ENCODE peak calls at places on chromosomes 4 and X, in five cellular contexts. I is PC-3, Z is DND-41, J is endothelial cell of umbilical vein, X is HCT116. G is an unnamed sample. For H3K36me3, the result is how much of the 10 kb centered on the place peaks cover.

GRCh38 chr4:53591372-53591892 is at the start of gene LNX1:
- DNase-seq in I (peak), Z (no peak), J (no peak), X (peak), G (no peak)

GRCh38 chrX:22575161-22575845 is 302.6 kb downstream of the CBLL2 start:
- DNase-seq in I (peak), Z (no peak), J (no peak), X (no peak), G (no peak)

GRCh38 chr4:951594-952468 is 19.6 kb downstream of the TMEM175 start:
- DNase-seq in I (no peak), Z (no peak), J (no peak), X (no peak), G (no peak)

GRCh38 chr4:18840499-18840898 is 818.9 kb upstream of the LCORL start:
- DNase-seq in I (no peak), Z (no peak), J (no peak), X (no peak), G (no peak)

GRCh38 chr4:53365121-53365485 is 758 bp downstream of the SCFD2 start:
- DNase-seq in I (peak), Z (peak), J (no peak), X (no peak), G (no peak)

GRCh38 chrX:22395372-22395771 is 122.7 kb downstream of the CBLL2 start:
- DNase-seq in I (peak), Z (no peak), J (peak), X (no peak), G (peak)

GRCh38 chrX:48086119-48086518 is 14.7 kb upstream of the ZNF630 start:
- DNase-seq in I (peak), Z (no peak), J (no peak), X (peak), G (no peak)

GRCh38 chr4:89284828-89285227 is 22.8 kb downstream of the GPRIN3 start:
- DNase-seq in I (no peak), Z (no peak), J (no peak), X (no peak), G (no peak)

GRCh38 chr4:102554482-102554881 is 53.3 kb downstream of the NFKB1 start:
- DNase-seq in I (no peak), Z (no peak), J (no peak), X (no peak), G (no peak)

GRCh38 chr4:48112017-48112667 is 21.9 kb downstream of the TXK start:
- DNase-seq in I (peak), Z (no peak), J (no peak), X (no peak), G (peak)

GRCh38 chr4:126710935-126711334 is 921.8 kb upstream of the INTU start:
- DNase-seq in I (peak), Z (no peak), J (no peak), X (no peak), G (no peak)

GRCh38 chr4:3324093-3324815 is 31.4 kb downstream of the RGS12 start:
- DNase-seq in I (no peak), Z (no peak), J (no peak), X (no peak), G (no peak)

GRCh38 chr4:57131849-57132745 is 21.9 kb upstream of the IGFBP7 start:
- DNase-seq in I (peak), Z (no peak), J (peak), X (no peak), G (no peak)

GRCh38 chr4:20323991-20324390 is 72.3 kb downstream of the SLIT2 start:
- DNase-seq in I (no peak), Z (no peak), J (no peak), X (no peak), G (no peak)

GRCh38 chr4:100836929-100837328 is 319.1 kb upstream of the EMCN start:
- DNase-seq in I (no peak), Z (no peak), J (no peak), X (no peak), G (no peak)

GRCh38 chr4:140326395-140326993 is 47.0 kb upstream of the SCOC start:
- DNase-seq in I (peak), Z (peak), J (peak), X (peak), G (peak)

GRCh38 chrX:130539721-130540321 is 138.0 kb downstream of the RBMX2 start:
- DNase-seq in I (peak), Z (peak), J (peak), X (peak), G (peak)

GRCh38 chrX:44054863-44055601 is 81.8 kb upstream of the NDP start:
- DNase-seq in I (no peak), Z (no peak), J (no peak), X (no peak), G (no peak)

GRCh38 chrX:32948130-32948529 is 263.2 kb downstream of the DMD start:
- DNase-seq in I (no peak), Z (no peak), J (no peak), X (no peak), G (no peak)

GRCh38 chr4:123587983-123588494 is 191.4 kb downstream of the SPRY1 start:
- DNase-seq in I (peak), Z (no peak), J (peak), X (peak), G (peak)

GRCh38 chrX:13188731-13189309 is 131.0 kb downstream of the ATXN3L start:
- DNase-seq in I (no peak), Z (no peak), J (no peak), X (no peak), G (no peak)

GRCh38 chrX:19064175-19064574 is 58.1 kb downstream of the ADGRG2 start:
- DNase-seq in I (peak), Z (no peak), J (no peak), X (no peak), G (peak)

GRCh38 chr4:24659241-24659961 is 75.0 kb upstream of the DHX15 start:
- DNase-seq in I (peak), Z (no peak), J (no peak), X (no peak), G (no peak)

GRCh38 chr4:168840988-168841681 is 168.9 kb downstream of the CBR4 start:
- DNase-seq in I (no peak), Z (no peak), J (no peak), X (no peak), G (no peak)

GRCh38 chr4:41158756-41159155 is 55.6 kb downstream of the APBB2 start:
- DNase-seq in I (no peak), Z (no peak), J (no peak), X (no peak), G (no peak)

GRCh38 chr4:173415092-173415491 is 16.2 kb upstream of the SCRG1 start:
- DNase-seq in I (peak), Z (no peak), J (no peak), X (no peak), G (peak)

GRCh38 chr4:70651864-70652506 is 14.3 kb downstream of the JCHAIN start:
- DNase-seq in I (peak), Z (peak), J (peak), X (peak), G (peak)

GRCh38 chrX:16712825-16713155 is 321 bp upstream of the CTPS2 start:
- DNase-seq in I (no peak), Z (no peak), J (peak), X (no peak), G (no peak)

GRCh38 chr4:2252530-2252924 is 9.4 kb downstream of the MXD4 start:
- DNase-seq in I (no peak), Z (peak), J (no peak), X (no peak), G (no peak)

GRCh38 chr4:113355550-113356371 is 306.3 kb downstream of the ANK2 start:
- DNase-seq in I (peak), Z (peak), J (peak), X (peak), G (peak)

GRCh38 chr4:95462946-95463345 is 85.8 kb downstream of the UNC5C start:
- DNase-seq in I (no peak), Z (no peak), J (no peak), X (no peak), G (no peak)

GRCh38 chrX:107450823-107451509 is 1.5 kb downstream of the FRMPD3 start:
- DNase-seq in I (no peak), Z (no peak), J (no peak), X (no peak), G (peak)

GRCh38 chr4:1767770-1768366 is 25.2 kb upstream of the FGFR3 start:
- DNase-seq in I (no peak), Z (no peak), J (peak), X (no peak), G (peak)

GRCh38 chr4:184310171-184310567 is 92.5 kb upstream of the ENPP6 start:
- DNase-seq in I (peak), Z (peak), J (peak), X (no peak), G (no peak)

GRCh38 chr4:18020145-18020670 is 1.3 kb downstream of the LCORL start:
- DNase-seq in I (peak), Z (peak), J (peak), X (no peak), G (peak)

GRCh38 chr4:174600391-174600790 is 78.1 kb upstream of the HPGD start:
- DNase-seq in I (peak), Z (no peak), J (no peak), X (no peak), G (no peak)

GRCh38 chr4:102500371-102501175 is 586 bp upstream of the NFKB1 start:
- DNase-seq in I (peak), Z (no peak), J (peak), X (no peak), G (peak)

GRCh38 chr4:183106839-183107238 is 7.8 kb downstream of the WWC2 start:
- DNase-seq in I (no peak), Z (no peak), J (no peak), X (no peak), G (no peak)

GRCh38 chr4:142416121-142416520 is 430.0 kb downstream of the INPP4B start:
- DNase-seq in I (no peak), Z (no peak), J (peak), X (no peak), G (no peak)

GRCh38 chr4:186765673-186766546 is 42.3 kb upstream of the FAT1 start:
- DNase-seq in I (no peak), Z (no peak), J (no peak), X (peak), G (no peak)

DNA sequence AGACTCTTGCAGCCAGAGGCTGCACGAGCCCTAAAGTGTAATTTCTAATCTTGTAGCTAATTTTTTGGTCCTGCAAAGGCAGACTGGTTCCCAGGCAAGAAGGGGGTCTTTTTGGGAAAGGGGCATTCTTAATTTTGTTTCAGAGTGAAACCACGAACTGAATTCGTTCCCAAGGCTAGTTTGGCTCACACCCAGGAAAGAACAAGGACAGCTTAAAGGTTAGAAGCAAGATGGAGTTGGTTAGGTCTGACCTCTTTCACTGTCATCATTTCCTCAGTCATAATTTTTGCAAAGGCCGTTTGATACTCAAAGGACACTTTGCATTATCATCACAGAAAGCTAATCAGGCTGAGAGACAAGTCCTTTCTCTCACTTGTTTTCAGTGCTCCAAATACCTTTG is 30.9 kb downstream of the XG start:
- DNase-seq in I (no peak), Z (no peak), J (no peak), X (no peak), G (no peak)
- H3K27ac ChIP-seq in I (no peak), Z (no peak), J (no peak), X (no peak), G (no peak)

GRCh38 chr4:162408309-162408708 is 244.5 kb upstream of the FSTL5 start:
- DNase-seq in I (no peak), Z (no peak), J (no peak), X (no peak), G (no peak)

GRCh38 chr4:162406637-162407370 is 243.0 kb upstream of the FSTL5 start:
- DNase-seq in I (peak), Z (no peak), J (no peak), X (no peak), G (no peak)

GRCh38 chr4:162409048-162409447 is 245.2 kb upstream of the FSTL5 start:
- DNase-seq in I (no peak), Z (no peak), J (no peak), X (no peak), G (no peak)

DNA sequence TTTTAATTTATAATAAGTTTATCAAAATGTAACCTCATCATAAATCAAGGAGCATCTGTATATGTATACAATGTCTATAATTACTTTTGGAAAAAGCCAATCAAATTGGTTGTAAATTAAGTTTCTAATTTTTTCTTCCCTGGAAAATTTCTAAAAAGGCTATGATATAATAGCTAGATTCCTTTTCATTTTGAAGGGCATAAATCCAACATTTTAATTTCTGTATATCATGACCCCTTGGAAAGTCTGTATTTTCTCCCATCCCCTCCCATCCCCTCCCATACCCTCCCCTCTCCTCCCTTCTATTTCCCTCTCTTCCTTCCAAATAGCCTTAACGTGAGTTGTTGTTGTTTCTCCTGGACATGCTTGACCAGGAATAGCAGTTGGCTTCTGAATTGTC is 247.1 kb upstream of the FSTL5 start:
- DNase-seq in I (no peak), Z (no peak), J (no peak), X (no peak), G (no peak)
- H3K36me3 ChIP-seq in I (under half), Z (under half), J (under half), X (under half), G (under half)

DNA sequence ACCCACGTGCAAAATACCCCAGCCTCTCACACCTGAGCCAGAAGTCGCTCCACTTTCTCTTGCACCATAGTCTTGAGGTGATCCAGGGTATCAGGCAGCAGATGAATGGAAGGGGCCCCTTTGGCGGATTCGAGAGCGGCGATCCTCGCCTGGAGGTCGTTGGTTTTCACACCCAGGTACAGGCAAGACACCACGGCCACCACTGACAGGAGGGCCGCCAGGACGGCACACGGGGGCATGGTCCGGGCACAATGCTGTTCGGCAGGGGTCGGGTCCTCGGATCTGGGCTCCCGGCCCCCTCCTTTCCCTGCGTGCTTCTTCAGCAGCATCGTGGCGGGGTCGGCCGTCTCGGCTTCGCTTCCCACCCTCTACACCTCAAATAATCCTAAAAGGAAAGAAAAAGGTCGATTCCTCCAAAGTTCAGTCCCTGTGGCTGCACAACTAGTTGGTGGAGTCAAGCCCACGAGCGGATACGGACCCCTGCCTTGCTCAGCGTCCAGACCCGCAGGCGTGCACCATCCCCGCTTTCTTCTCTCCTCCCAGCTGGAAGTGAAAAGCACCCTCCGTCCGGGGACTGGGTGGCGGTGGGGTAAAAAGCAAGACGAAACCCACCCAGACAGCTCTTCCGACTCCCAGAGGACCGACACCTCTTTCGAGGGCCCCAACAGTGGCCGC is 630 bp downstream of the COL25A1 start:
- DNase-seq in I (no peak), Z (no peak), J (no peak), X (no peak), G (peak)
- TF ChIP-seq EZH2 in I (no peak), Z (no peak), J (peak), X (no peak), G (no peak)

GRCh38 chrX:105515561-105515960 is 295.1 kb upstream of the TEX13A start:
- DNase-seq in I (peak), Z (no peak), J (no peak), X (no peak), G (no peak)
- H3K27ac ChIP-seq in I (no peak), Z (no peak), J (no peak), X (no peak), G (no peak)

GRCh38 chr4:109820563-109820962 is 5.0 kb downstream of the GAR1 start:
- DNase-seq in I (no peak), Z (no peak), J (no peak), X (no peak), G (peak)

GRCh38 chr4:109816894-109817293 is 1.3 kb downstream of the GAR1 start:
- DNase-seq in I (no peak), Z (no peak), J (no peak), X (no peak), G (no peak)

GRCh38 chr4:109816082-109816442 is 500 bp downstream of the GAR1 start:
- DNase-seq in I (no peak), Z (peak), J (no peak), X (no peak), G (no peak)

GRCh38 chr4:109818268-109818667 is 2.7 kb downstream of the GAR1 start:
- DNase-seq in I (no peak), Z (no peak), J (no peak), X (no peak), G (no peak)

DNA sequence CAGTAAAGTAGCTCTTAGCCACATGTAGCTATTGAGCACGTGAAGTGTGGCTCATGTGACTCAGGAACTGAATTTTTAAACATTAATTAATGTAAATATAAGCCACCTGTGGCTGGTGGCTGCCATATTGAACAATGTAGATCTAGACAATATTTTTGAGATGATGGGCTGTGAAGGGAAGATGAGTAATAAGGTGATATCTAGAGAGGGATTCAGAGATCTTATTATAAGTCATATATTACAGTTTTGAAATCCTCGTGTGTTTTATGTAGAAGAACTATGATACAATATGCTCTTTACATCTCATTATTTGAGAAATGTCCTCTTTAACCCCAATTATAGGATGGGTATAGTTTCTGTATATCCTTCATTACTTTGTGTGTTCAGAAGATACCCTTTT is 5.6 kb downstream of the GAR1 start:
- DNase-seq in I (no peak), Z (no peak), J (no peak), X (no peak), G (no peak)
- H3K36me3 ChIP-seq in I (under half), Z (half or more), J (under half), X (half or more), G (half or more)

DNA sequence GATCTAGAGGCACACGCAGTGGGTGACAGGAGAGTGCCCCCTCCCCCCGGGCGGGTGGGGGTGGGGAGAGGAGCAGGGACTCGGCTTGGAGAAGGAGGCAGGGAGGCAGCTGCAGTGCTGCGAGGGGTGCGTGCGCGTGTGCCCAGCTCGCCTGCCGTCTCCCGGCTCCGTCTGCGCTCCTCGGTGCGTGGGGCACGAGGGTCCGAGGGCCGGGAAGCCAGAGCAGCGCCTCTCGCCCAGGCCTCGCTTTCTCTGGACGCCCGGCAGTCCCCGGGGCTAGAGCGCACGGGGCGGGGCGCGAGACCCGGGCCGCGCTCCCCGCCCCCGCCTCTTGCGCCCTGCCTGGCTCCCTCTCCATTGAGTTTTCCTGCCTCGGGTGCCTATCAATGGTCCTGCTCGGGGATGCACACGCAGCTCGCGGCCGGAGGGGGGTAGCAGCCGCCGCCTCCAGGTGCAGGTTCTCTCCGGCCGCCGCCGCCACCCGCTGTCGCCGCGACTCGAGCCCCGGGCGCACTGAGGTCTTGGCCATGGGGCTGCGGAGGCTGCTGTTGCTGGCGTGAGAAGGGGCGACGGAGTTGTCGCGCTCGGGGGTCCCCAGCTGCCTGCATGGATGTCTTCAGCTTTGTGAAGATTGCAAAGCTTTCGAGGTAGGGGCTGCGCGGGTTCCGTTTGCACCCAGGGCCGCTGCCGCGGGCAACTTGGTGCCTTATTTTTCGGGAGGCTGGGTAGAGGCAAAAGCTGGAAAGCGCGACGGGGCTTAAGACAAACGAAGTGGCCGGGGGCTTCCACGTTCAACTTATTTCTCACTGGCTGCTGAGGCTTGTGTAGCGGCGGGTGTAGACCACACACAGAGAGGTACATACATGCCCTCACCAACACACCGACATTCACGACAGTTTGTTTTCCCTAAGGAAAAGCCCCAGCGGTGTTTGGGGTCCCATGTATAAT is at the start of gene FRMPD4:
- DNase-seq in I (peak), Z (no peak), J (no peak), X (no peak), G (no peak)
- TF ChIP-seq EZH2 in I (no peak), Z (no peak), J (peak), X (no peak), G (no peak)

GRCh38 chr4:9926591-9926990 is 94.7 kb downstream of the SLC2A9 start:
- DNase-seq in I (no peak), Z (no peak), J (no peak), X (no peak), G (no peak)
- H3K27ac ChIP-seq in I (no peak), Z (no peak), J (no peak), X (no peak), G (no peak)

GRCh38 chr4:87093443-87094123 is 126.8 kb downstream of the KLHL8 start:
- DNase-seq in I (peak), Z (peak), J (peak), X (peak), G (peak)
- H3K36me3 ChIP-seq in I (under half), Z (half or more), J (under half), X (under half), G (under half)

G was measured in A673.